ENCODE peak calls at places on chromosomes 7 and 10, in eight cellular contexts. R is ELR, U is Right ventricle myocardium superior, B is T1000, J is C1 segment of cervical spinal cord, A is fibroblast of the conjunctiva, S is head of caudate nucleus, Y is ureter. L is an unnamed sample.

GRCh38 chr7:29457565-29457971 is 106.1 kb upstream of the PRR15 start:
- DNase-seq in R (peak), U (no peak), B (no peak), J (peak), A (no peak), S (peak), Y (no peak), L (no peak)

GRCh38 chr7:64625114-64626082 is 40.5 kb upstream of the ZNF107 start:
- DNase-seq in R (peak), U (no peak), B (no peak), J (no peak), A (no peak), S (no peak), Y (no peak), L (no peak)

GRCh38 chr7:133830081-133830480 is 297.1 kb upstream of the LRGUK start:
- DNase-seq in R (no peak), U (no peak), B (no peak), J (no peak), A (no peak), S (no peak), Y (no peak), L (no peak)

GRCh38 chr10:15433850-15434537 is 62.9 kb upstream of the FAM171A1 start:
- DNase-seq in R (peak), U (no peak), B (peak), J (no peak), A (peak), S (no peak), Y (peak), L (peak)

GRCh38 chr7:12094365-12094921 is 116.7 kb upstream of the TMEM106B start:
- DNase-seq in R (peak), U (no peak), B (no peak), J (no peak), A (no peak), S (no peak), Y (no peak), L (no peak)

GRCh38 chr10:99461230-99461629 is 30.8 kb upstream of the GOT1 start:
- DNase-seq in R (peak), U (no peak), B (no peak), J (no peak), A (no peak), S (no peak), Y (no peak), L (peak)

GRCh38 chr7:54476609-54477008 is 65.6 kb upstream of the VSTM2A start:
- DNase-seq in R (no peak), U (no peak), B (no peak), J (no peak), A (no peak), S (no peak), Y (no peak), L (no peak)

GRCh38 chr7:32415519-32415918 is 74.7 kb downstream of the LSM5 start:
- DNase-seq in R (no peak), U (no peak), B (no peak), J (no peak), A (no peak), S (no peak), Y (no peak), L (no peak)

GRCh38 chr10:88313897-88314296 is 269.2 kb downstream of the RNLS start:
- DNase-seq in R (no peak), U (no peak), B (no peak), J (no peak), A (no peak), S (no peak), Y (no peak), L (no peak)

GRCh38 chr7:25216837-25217236 is 11.4 kb downstream of the NPVF start:
- DNase-seq in R (peak), U (no peak), B (no peak), J (no peak), A (peak), S (no peak), Y (no peak), L (peak)

L was measured in GM04503.